ENCODE peak calls at places on chromosomes 6 and 20, in seven cellular contexts. D is fibroblast of gingiva, O is mesenteric fat pad, F is LoVo, Z is HT1080, V is Caki2, N is heart left ventricle. C is an unnamed sample.

GRCh38 chr6:84103029-84103428 is 69.5 kb downstream of the MRAP2 start:
- DNase-seq in D (peak; percentile 67), O (no peak), F (no peak), Z (no peak), V (no peak), N (no peak), C (no peak)

GRCh38 chr6:132084811-132085509 is 133.8 kb upstream of the CCN2 start:
- DNase-seq in D (peak; percentile 92), O (no peak), F (no peak), Z (peak; percentile 86), V (peak; percentile 92), N (no peak), C (no peak)

GRCh38 chr6:146200136-146200708 is 171.4 kb downstream of the GRM1 start:
- DNase-seq in D (peak; percentile 14), O (no peak), F (no peak), Z (peak; percentile 15), V (no peak), N (no peak), C (no peak)

GRCh38 chr20:22791432-22791831 is 207.1 kb upstream of the FOXA2 start:
- DNase-seq in D (no peak), O (no peak), F (no peak), Z (no peak), V (no peak), N (no peak), C (no peak)

GRCh38 chr20:35502352-35502751 is 27.1 kb downstream of the C20orf173 start:
- DNase-seq in D (no peak), O (no peak), F (no peak), Z (no peak), V (no peak), N (no peak), C (no peak)

GRCh38 chr20:53444386-53444785 is 149.3 kb downstream of the ZNF217 start:
- DNase-seq in D (no peak), O (no peak), F (no peak), Z (no peak), V (no peak), N (no peak), C (no peak)

GRCh38 chr6:14270925-14271791 is 153.6 kb downstream of the CD83 start:
- DNase-seq in D (peak; percentile 12), O (no peak), F (peak; percentile 70), Z (peak; percentile 100), V (peak; percentile 95), N (no peak), C (peak; percentile 97)

GRCh38 chr6:116531675-116532570 is 13.6 kb downstream of the TRAPPC3L start:
- DNase-seq in D (peak; percentile 56), O (no peak), F (peak; percentile 65), Z (peak; percentile 56), V (peak; percentile 37), N (no peak), C (peak; percentile 56)

GRCh38 chr6:56459030-56459805 is 183.5 kb downstream of the DST start:
- DNase-seq in D (no peak), O (no peak), F (no peak), Z (no peak), V (no peak), N (no peak), C (no peak)

GRCh38 chr6:7129784-7130569 is 22.2 kb downstream of the RREB1 start:
- DNase-seq in D (peak; percentile 53), O (no peak), F (no peak), Z (peak; percentile 76), V (no peak), N (no peak), C (no peak)

GRCh38 chr6:110137924-110138887 is 41.3 kb downstream of the WASF1 start:
- DNase-seq in D (no peak), O (no peak), F (no peak), Z (no peak), V (no peak), N (no peak), C (no peak)

GRCh38 chr6:137637161-137637560 is 143.0 kb upstream of the OLIG3 start:
- DNase-seq in D (peak; percentile 98), O (no peak), F (peak; percentile 68), Z (peak; percentile 93), V (peak; percentile 89), N (no peak), C (peak; percentile 72)

GRCh38 chr6:157236040-157236725 is 87.1 kb downstream of the TMEM242 start:
- DNase-seq in D (no peak), O (no peak), F (no peak), Z (no peak), V (no peak), N (no peak), C (no peak)

GRCh38 chr6:3355358-3356055 is 96.8 kb downstream of the PSMG4 start:
- DNase-seq in D (peak; percentile 33), O (no peak), F (no peak), Z (peak; percentile 8), V (no peak), N (no peak), C (peak; percentile 38)

GRCh38 chr20:32482251-32483220 is 102.6 kb downstream of the NOL4L start:
- DNase-seq in D (no peak), O (no peak), F (no peak), Z (peak; percentile 34), V (peak; percentile 22), N (no peak), C (peak; percentile 41)

GRCh38 chr6:88166493-88166900 is 350 bp upstream of the CNR1 start:
- DNase-seq in D (no peak), O (no peak), F (no peak), Z (no peak), V (no peak), N (no peak), C (peak; percentile 11)

GRCh38 chr6:154411076-154411475 is 54.5 kb upstream of the IPCEF1 start:
- DNase-seq in D (no peak), O (no peak), F (no peak), Z (no peak), V (no peak), N (no peak), C (no peak)

GRCh38 chr6:106702451-106703110 is 73.2 kb downstream of the QRSL1 start:
- DNase-seq in D (no peak), O (no peak), F (no peak), Z (no peak), V (peak; percentile 79), N (no peak), C (no peak)

GRCh38 chr6:107653183-107653580 is 163.3 kb downstream of the SOBP start:
- DNase-seq in D (no peak), O (no peak), F (no peak), Z (no peak), V (no peak), N (peak; percentile 65), C (no peak)

GRCh38 chr6:56366112-56366852 is 118.9 kb upstream of the COL21A1 start:
- DNase-seq in D (no peak), O (no peak), F (no peak), Z (no peak), V (no peak), N (no peak), C (no peak)

GRCh38 chr20:20711413-20711812 is 1.0 kb downstream of the RALGAPA2 start:
- DNase-seq in D (no peak), O (no peak), F (peak; percentile 9), Z (no peak), V (no peak), N (no peak), C (peak; percentile 49)

GRCh38 chr20:54059691-54060364 is 10.6 kb downstream of the BCAS1 start:
- DNase-seq in D (no peak), O (no peak), F (no peak), Z (no peak), V (no peak), N (no peak), C (no peak)

GRCh38 chr20:48824830-48825550 is 2.8 kb downstream of the PREX1 start:
- DNase-seq in D (no peak), O (no peak), F (no peak), Z (peak; percentile 11), V (no peak), N (no peak), C (no peak)

GRCh38 chr6:39938773-39939381 is 4.6 kb upstream of the MOCS1 start:
- DNase-seq in D (no peak), O (no peak), F (no peak), Z (no peak), V (no peak), N (no peak), C (peak; percentile 22)

GRCh38 chr20:13119583-13119982 is 101.5 kb upstream of the ISM1 start:
- DNase-seq in D (peak; percentile 54), O (no peak), F (peak; percentile 39), Z (peak; percentile 49), V (peak; percentile 69), N (no peak), C (peak; percentile 76)

GRCh38 chr6:19279137-19279747 is 557.9 kb upstream of the ID4 start:
- DNase-seq in D (peak; percentile 6), O (no peak), F (no peak), Z (no peak), V (no peak), N (no peak), C (no peak)

C was measured in SW480.